ENCODE peak calls at places on chromosomes 7 and 10, in five cellular contexts. U is right lobe of liver; M is CD8-positive, alpha-beta T cell; D is lung; G is AG04450. S is an unnamed sample.

GRCh38 chr7:18515067-18515466 is 19.5 kb downstream of the HDAC9 start:
- DNase-seq in D (no peak), M (no peak), U (no peak), G (no peak), S (no peak)

GRCh38 chr10:43679509-43679908 is 30.8 kb upstream of the ZNF32 start:
- DNase-seq in M (no peak), D (peak), G (no peak), U (no peak), S (no peak)

GRCh38 chr7:45155941-45156340 is 1.6 kb upstream of the RAMP3 start:
- DNase-seq in U (no peak), G (no peak), M (no peak), D (no peak), S (no peak)

GRCh38 chr10:122445469-122445868 is 9.0 kb upstream of the ARMS2 start:
- DNase-seq in G (no peak), D (no peak), M (no peak), U (no peak), S (no peak)

GRCh38 chr10:120614685-120615084 is 157.7 kb downstream of the PLPP4 start:
- DNase-seq in D (no peak), G (no peak), U (no peak), M (no peak), S (no peak)

GRCh38 chr7:99476107-99476506 is 3.4 kb downstream of the ZNF789 start:
- DNase-seq in D (no peak), U (no peak), M (no peak), G (no peak), S (no peak)

GRCh38 chr10:87865201-87866025 is 2.0 kb downstream of the PTEN start:
- DNase-seq in D (no peak), U (no peak), M (no peak), G (no peak), S (no peak)

GRCh38 chr7:92313055-92313454 is 67.3 kb downstream of the ANKIB1 start:
- DNase-seq in G (no peak), U (no peak), M (no peak), D (no peak), S (no peak)

GRCh38 chr10:110395350-110396283 is 90.9 kb upstream of the SMNDC1 start:
- DNase-seq in D (peak), U (peak), M (no peak), G (peak), S (peak)

GRCh38 chr7:55066938-55067337 is 48.1 kb downstream of the EGFR start:
- DNase-seq in D (no peak), G (no peak), U (no peak), M (no peak), S (no peak)

GRCh38 chr7:55065511-55066229 is 46.9 kb downstream of the EGFR start:
- DNase-seq in M (no peak), D (no peak), G (peak), U (no peak), S (peak)

GRCh38 chr7:55065079-55065478 is 46.3 kb downstream of the EGFR start:
- DNase-seq in M (no peak), U (no peak), D (peak), G (peak), S (peak)

GRCh38 chr7:55067748-55068147 is 48.9 kb downstream of the EGFR start:
- DNase-seq in U (no peak), D (no peak), M (no peak), G (no peak), S (no peak)

DNA sequence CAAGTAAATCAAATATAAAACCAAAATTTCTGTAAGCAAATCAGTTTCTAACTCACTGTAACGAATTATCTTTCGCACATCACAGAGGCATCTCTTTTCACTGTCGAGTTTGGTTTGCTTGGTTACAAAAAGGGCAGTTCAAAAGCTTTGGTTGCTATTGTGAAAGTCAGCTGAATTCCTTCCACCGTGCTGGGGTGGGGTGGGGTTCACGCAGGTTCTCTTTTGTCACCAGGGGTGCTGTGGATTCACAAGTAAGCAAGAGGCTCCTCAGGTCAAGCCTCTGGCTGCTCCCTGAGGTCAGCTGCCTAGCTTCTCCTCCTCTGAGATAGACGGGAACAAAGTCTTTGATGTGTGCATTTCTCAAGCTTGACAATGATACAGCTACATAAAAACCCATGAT is 47.7 kb downstream of the EGFR start:
- DNase-seq in G (no peak), M (no peak), D (no peak), U (no peak), S (peak)
- H3K27ac ChIP-seq in G (peak), M (no peak), D (no peak), U (peak), S (peak)

GRCh38 chr7:65731562-65732035 is 141.3 kb upstream of the VKORC1L1 start:
- DNase-seq in U (no peak), M (no peak), D (peak), G (no peak), S (peak)
- TF ChIP-seq CTCF in U (no peak), M (no peak), D (no peak), G (peak), S (peak)

DNA sequence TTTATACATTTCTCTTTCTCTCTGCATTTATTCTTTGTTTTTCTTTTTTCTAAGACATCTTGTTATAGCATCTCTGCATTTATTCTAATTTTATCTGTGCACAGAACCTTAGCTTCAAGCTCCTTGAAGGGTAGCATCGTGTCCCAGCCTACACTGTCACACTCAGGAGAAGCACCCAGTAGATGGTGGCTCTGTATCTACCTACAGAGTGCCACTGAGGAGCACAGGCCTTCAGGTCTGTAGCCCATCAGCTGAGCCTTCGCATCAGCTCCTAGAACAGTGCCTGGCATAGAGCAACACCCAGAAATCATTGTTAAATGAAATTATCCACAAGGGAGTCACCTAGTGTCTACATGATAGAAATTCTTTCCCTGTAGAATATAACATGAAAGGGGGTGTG is 203.0 kb upstream of the KLF14 start:
- DNase-seq in D (no peak), M (no peak), G (no peak), U (no peak), S (no peak)
- H3K27ac ChIP-seq in D (no peak), M (no peak), G (no peak), U (no peak), S (no peak)

GRCh38 chr10:23080211-23080724 is 15.1 kb upstream of the MSRB2 start:
- DNase-seq in M (no peak), G (no peak), U (no peak), D (no peak), S (no peak)

GRCh38 chr10:23079700-23080099 is 15.7 kb upstream of the MSRB2 start:
- DNase-seq in D (no peak), G (no peak), M (no peak), U (no peak), S (no peak)

GRCh38 chr10:23078114-23078513 is 17.3 kb upstream of the MSRB2 start:
- DNase-seq in M (no peak), U (no peak), D (no peak), G (no peak), S (no peak)

GRCh38 chr10:23081156-23081833 is 14.1 kb upstream of the MSRB2 start:
- DNase-seq in M (no peak), U (no peak), G (no peak), D (no peak), S (no peak)

DNA sequence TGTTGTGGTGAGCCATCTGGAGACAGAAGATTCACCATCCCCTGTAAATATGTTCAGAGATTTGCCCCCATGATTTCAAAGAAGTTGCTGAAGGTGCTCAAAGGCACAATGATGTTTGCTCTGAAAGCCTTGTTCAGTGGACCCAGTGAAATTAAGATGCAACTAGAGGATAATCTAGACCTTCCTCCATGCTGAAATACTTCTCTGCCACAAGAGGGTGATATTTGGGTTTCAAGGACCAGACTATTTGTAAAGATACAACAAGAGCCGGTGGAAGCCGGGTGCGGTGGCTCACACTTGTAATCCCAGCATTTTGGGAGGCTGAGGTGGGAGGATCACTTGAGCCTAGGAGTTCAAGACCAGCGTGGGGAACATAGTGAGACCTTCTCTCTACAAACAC is 13.5 kb upstream of the MSRB2 start:
- DNase-seq in U (no peak), G (no peak), M (no peak), D (no peak), S (no peak)
- TF ChIP-seq CTCF in U (peak), G (peak), M (no peak), D (no peak), S (peak)

DNA sequence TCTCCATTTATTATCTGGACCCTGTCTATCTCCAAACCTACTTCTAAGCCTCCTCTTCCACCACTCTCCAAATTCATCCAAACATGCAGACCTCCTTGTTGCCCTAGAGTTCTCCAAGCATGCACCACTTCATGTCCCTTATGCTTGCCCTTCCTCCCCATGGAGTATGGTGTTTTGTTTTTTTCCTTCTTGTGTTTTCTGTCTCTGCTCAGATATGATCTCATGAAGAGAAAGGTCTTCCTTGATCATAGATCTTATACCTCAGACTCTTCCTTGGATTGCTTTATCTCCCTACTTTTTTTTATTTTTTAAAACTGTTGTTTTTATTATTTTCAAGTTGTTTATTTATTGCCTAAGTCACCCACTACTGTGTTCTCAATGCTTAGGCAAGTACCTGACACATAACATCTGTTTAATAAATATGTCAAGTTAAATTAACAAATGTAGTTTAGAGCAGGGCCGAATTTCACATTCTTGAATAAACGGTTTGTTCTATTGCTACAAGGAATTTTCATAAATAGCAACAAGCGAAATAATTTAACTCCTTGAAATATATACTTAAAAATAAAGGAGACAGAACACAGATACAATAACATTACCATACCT is 84.5 kb downstream of the HGF start:
- DNase-seq in U (no peak), D (no peak), G (no peak), M (no peak), S (no peak)
- H3K27ac ChIP-seq in U (no peak), D (no peak), G (peak), M (no peak), S (peak)

DNA sequence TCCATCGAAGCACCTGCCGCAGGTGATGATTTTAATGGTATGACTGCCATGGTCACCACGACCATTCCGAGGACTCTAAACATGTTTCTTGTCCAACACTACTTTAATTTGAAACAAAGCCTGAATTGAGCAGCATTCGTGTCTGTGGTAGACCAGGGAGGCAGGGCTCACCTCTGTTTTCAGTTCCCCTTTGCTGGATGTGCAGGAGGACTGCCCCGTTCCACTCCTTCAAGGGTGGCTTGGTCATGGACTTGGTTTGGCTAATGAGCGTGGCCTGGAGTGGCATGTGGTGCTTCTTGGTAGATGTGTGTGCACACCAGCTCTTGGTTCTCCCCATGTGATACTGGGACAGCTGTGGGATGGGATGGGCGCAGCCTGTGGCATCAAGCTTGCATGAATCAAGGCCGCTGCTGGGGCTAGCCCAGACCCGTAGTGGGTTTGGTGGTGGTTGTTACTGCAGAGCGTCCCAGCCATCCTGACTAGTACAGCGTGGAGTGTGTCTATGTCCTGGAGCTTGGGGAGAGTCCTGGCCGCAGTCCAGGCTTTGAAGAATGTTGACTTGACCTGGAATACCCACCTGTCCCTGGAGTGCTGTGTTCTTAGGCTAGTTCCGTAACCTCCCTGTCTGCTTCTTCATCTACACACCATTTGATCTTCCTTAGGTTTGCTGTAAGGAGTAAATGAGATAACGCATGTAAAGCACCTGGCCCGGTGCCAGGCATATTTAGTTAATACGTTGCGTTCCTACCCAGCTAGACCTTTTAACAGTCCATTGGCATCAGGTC is 34.8 kb downstream of the MGMT start:
- DNase-seq in G (no peak), U (no peak), M (no peak), D (no peak), S (no peak)
- TF ChIP-seq CTCF in G (no peak), U (no peak), M (no peak), D (no peak), S (no peak)

DNA sequence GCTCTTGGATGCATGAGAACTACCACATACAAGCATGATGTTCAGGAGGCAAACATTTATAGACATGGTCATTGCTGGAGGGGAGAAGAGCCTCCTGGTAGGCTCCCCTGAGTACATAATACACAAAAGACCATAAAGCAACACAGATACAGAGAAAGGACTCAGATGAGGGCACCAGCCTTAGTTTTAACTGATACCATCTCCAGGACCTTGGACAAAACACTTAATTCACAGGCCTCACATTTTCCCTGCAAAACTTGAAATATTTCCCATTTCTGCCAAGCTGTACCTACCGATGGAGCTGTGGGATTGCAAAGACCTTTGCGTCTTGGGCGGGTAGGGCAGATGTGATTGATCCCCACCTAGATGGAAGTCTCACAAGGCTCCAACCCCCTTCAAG is 16.7 kb upstream of the ZNF488 start:
- DNase-seq in D (peak), M (no peak), G (no peak), U (no peak), S (no peak)
- H3K27ac ChIP-seq in D (no peak), M (no peak), G (no peak), U (no peak), S (no peak)

DNA sequence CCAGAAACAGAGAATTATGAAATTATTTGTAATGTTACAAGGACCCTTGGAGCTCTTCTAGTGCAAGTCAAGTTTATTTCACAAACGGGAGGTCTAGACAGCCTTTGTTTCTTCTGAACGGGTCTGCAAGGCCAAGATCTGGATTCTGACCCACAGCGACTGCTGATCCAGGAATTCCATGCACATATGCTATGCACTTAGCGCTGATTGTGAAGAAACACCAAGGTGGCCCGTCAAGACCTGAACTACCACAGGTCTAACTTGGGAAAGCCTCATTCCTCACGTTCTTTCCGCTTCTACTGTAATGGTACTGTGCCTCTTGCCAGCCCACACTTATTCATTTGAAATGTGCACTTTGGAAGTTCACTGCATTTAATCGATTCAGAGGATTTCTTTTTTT is 249.7 kb upstream of the C7orf33 start:
- DNase-seq in U (no peak), D (no peak), M (no peak), G (no peak), S (no peak)
- TF ChIP-seq CTCF in U (no peak), D (no peak), M (no peak), G (no peak), S (no peak)

GRCh38 chr7:130902755-130903357 is 168.8 kb upstream of the KLF14 start:
- DNase-seq in D (no peak), G (no peak), M (no peak), U (no peak), S (no peak)
- H3K27ac ChIP-seq in D (peak), G (peak), M (no peak), U (peak), S (peak)

GRCh38 chr10:117684673-117685211 is 142.2 kb downstream of the EMX2 start:
- DNase-seq in G (no peak), D (peak), M (no peak), U (no peak), S (no peak)

GRCh38 chr10:117689566-117689965 is 147.0 kb downstream of the EMX2 start:
- DNase-seq in D (no peak), G (no peak), M (no peak), U (no peak), S (peak)

GRCh38 chr10:117685431-117685830 is 142.9 kb downstream of the EMX2 start:
- DNase-seq in G (no peak), M (no peak), U (no peak), D (no peak), S (no peak)

GRCh38 chr10:117686606-117687005 is 144.1 kb downstream of the EMX2 start:
- DNase-seq in M (no peak), D (no peak), U (no peak), G (no peak), S (no peak)

DNA sequence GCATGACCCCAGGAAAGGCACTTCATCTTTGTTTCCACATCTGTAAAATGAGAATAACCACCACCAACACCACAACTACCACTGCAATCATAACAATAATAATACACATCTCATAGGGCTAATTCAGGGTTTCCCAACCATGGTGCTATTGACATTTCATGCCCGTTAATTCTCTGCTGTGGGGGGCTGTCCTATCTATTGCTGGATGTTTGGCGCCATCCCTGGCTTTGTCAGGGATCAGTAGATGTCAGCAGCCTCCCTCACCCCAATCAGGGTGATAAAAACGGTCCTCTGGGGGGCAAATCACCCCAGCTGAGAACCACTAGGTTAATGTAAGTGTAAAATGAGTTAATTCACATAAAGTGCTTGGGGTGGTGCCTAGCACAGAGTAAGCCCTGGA is 145.8 kb downstream of the EMX2 start:
- DNase-seq in U (no peak), M (no peak), G (no peak), D (no peak), S (no peak)
- TF ChIP-seq CTCF in U (no peak), M (no peak), G (no peak), D (no peak), S (no peak)

S was measured in brain microvascular endothelial cell.